ENCODE peak calls at places on chromosomes 12 and 14, in ten cellular contexts. R is left ventricle myocardium inferior; H is NCI-H2081; B is iris pigment epithelial cell; N is NCI-H69; G is stimulated activated CD8-positive, alpha-beta memory T cell treated with anti-CD3 and anti-CD28 coated beads, Interleukin-15, amount 100 ng/mL, for 48 hours; P is upper lobe of right lung; I is activated CD4-positive, CD25-positive, alpha-beta regulatory T cell treated with anti-CD3 and anti-CD28 coated beads, Interleukin-2, amount 50 U/mL, for 16 hours; M is T-helper 1 cell; J is C1 segment of cervical spinal cord. Z is an unnamed sample.

GRCh38 chr14:59844414-59844813 is 26.2 kb downstream of the RTN1 start:
- DNase-seq in R (no peak), H (no peak), B (no peak), N (no peak), G (no peak), P (no peak), I (no peak), M (no peak), J (no peak), Z (no peak)

GRCh38 chr12:104952816-104953215 is 5.3 kb downstream of the SLC41A2 start:
- DNase-seq in R (no peak), H (no peak), B (no peak), N (no peak), G (no peak), P (no peak), I (no peak), M (no peak), J (no peak), Z (peak)

GRCh38 chr14:80388980-80389711 is 177.8 kb upstream of the DIO2 start:
- DNase-seq in R (no peak), H (no peak), B (peak), N (no peak), G (no peak), P (no peak), I (no peak), M (no peak), J (no peak), Z (peak)

GRCh38 chr12:118689793-118690192 is 291.5 kb upstream of the SRRM4 start:
- DNase-seq in R (no peak), H (no peak), B (no peak), N (no peak), G (no peak), P (no peak), I (no peak), M (no peak), J (no peak), Z (no peak)

GRCh38 chr12:109065154-109065852 is 12.9 kb downstream of the USP30 start:
- DNase-seq in R (no peak), H (no peak), B (no peak), N (no peak), G (no peak), P (no peak), I (no peak), M (no peak), J (no peak), Z (no peak)

GRCh38 chr14:68157971-68158371 is 338.4 kb downstream of the RAD51B start:
- DNase-seq in R (no peak), H (no peak), B (no peak), N (no peak), G (no peak), P (no peak), I (no peak), M (no peak), J (no peak), Z (no peak)

GRCh38 chr12:130104114-130104513 is 58.1 kb upstream of the FZD10 start:
- DNase-seq in R (no peak), H (no peak), B (no peak), N (peak), G (no peak), P (no peak), I (no peak), M (no peak), J (no peak), Z (no peak)

GRCh38 chr14:42224053-42224888 is 617.6 kb downstream of the LRFN5 start:
- DNase-seq in R (peak), H (peak), B (peak), N (peak), G (no peak), P (no peak), I (no peak), M (no peak), J (no peak), Z (peak)

GRCh38 chr12:51391047-51391837 is at the start of gene GALNT6:
- DNase-seq in R (no peak), H (peak), B (no peak), N (peak), G (peak), P (peak), I (peak), M (peak), J (no peak), Z (no peak)

GRCh38 chr14:67722293-67722692 is 20.6 kb downstream of the RDH12 start:
- DNase-seq in R (peak), H (no peak), B (peak), N (peak), G (no peak), P (no peak), I (no peak), M (no peak), J (peak), Z (peak)

GRCh38 chr12:52442600-52443061 is 8.5 kb upstream of the KRT75 start:
- DNase-seq in R (no peak), H (no peak), B (peak), N (peak), G (no peak), P (no peak), I (no peak), M (no peak), J (no peak), Z (no peak)

GRCh38 chr14:64221604-64222003 is 72.6 kb downstream of the ESR2 start:
- DNase-seq in R (no peak), H (no peak), B (no peak), N (no peak), G (no peak), P (no peak), I (no peak), M (no peak), J (no peak), Z (no peak)

GRCh38 chr14:95497561-95498011 is 18.9 kb downstream of the SYNE3 start:
- DNase-seq in R (no peak), H (no peak), B (no peak), N (peak), G (no peak), P (no peak), I (no peak), M (no peak), J (no peak), Z (no peak)

GRCh38 chr12:48973992-48974673 is 2.6 kb upstream of the WNT10B start:
- DNase-seq in R (peak), H (no peak), B (peak), N (peak), G (no peak), P (peak), I (no peak), M (no peak), J (no peak), Z (no peak)

GRCh38 chr14:61388173-61388975 is 67.0 kb downstream of the PRKCH start:
- DNase-seq in R (no peak), H (no peak), B (peak), N (peak), G (no peak), P (no peak), I (no peak), M (no peak), J (no peak), Z (no peak)

GRCh38 chr12:12720637-12721250 is 3.6 kb downstream of the CDKN1B start:
- DNase-seq in R (no peak), H (no peak), B (no peak), N (peak), G (no peak), P (no peak), I (no peak), M (no peak), J (no peak), Z (no peak)

GRCh38 chr14:68589447-68590232 is 203.2 kb downstream of the ZFP36L1 start:
- DNase-seq in R (peak), H (no peak), B (peak), N (no peak), G (no peak), P (no peak), I (no peak), M (no peak), J (no peak), Z (no peak)

GRCh38 chr14:77037886-77038511 is 9.5 kb upstream of the IRF2BPL start:
- DNase-seq in R (no peak), H (no peak), B (peak), N (peak), G (no peak), P (peak), I (no peak), M (no peak), J (no peak), Z (no peak)

GRCh38 chr14:91860238-91860637 is 7.1 kb downstream of the TC2N start:
- DNase-seq in R (no peak), H (no peak), B (no peak), N (no peak), G (no peak), P (no peak), I (no peak), M (no peak), J (no peak), Z (no peak)

GRCh38 chr12:71576546-71576945 is 87.1 kb downstream of the ZFC3H1 start:
- DNase-seq in R (no peak), H (no peak), B (no peak), N (peak), G (no peak), P (no peak), I (no peak), M (no peak), J (no peak), Z (no peak)

GRCh38 chr14:53214384-53214783 is 61.3 kb upstream of the DDHD1 start:
- DNase-seq in R (no peak), H (no peak), B (no peak), N (no peak), G (no peak), P (no peak), I (no peak), M (no peak), J (no peak), Z (no peak)

GRCh38 chr12:115879354-115879753 is 398.1 kb downstream of the MED13L start:
- DNase-seq in R (no peak), H (no peak), B (no peak), N (no peak), G (no peak), P (no peak), I (no peak), M (no peak), J (no peak), Z (no peak)

GRCh38 chr12:45827974-45828373 is 98.5 kb downstream of the ARID2 start:
- DNase-seq in R (no peak), H (no peak), B (no peak), N (no peak), G (no peak), P (no peak), I (no peak), M (no peak), J (no peak), Z (no peak)

GRCh38 chr12:51262758-51263177 is 7.4 kb downstream of the SMAGP start:
- DNase-seq in R (no peak), H (no peak), B (peak), N (peak), G (peak), P (peak), I (no peak), M (no peak), J (no peak), Z (no peak)

Z was measured in retinal pigment epithelial cell.